ENCODE peak calls at places on chromosomes 1 and 21, in six cellular contexts. One of them, this sample, is unnamed.

GRCh38 chr1:226569879-226570547 is 21.4 kb downstream of the STUM start:
- DNase-seq in progenitor cell of endocrine pancreas: peak
- DNase-seq in Caco-2: peak
- DNase-seq in stomach: no peak
- DNase-seq in K562: peak
- DNase-seq in fibroblast of pulmonary artery: no peak
- DNase-seq in this sample: no peak

GRCh38 chr1:10048601-10049000 is 15.8 kb downstream of the UBE4B start:
- DNase-seq in Caco-2: no peak
- DNase-seq in progenitor cell of endocrine pancreas: no peak
- DNase-seq in stomach: no peak
- DNase-seq in K562: no peak
- DNase-seq in fibroblast of pulmonary artery: no peak
- DNase-seq in this sample: no peak

GRCh38 chr1:27360159-27361043 is 6.4 kb downstream of the MAP3K6 start:
- DNase-seq in Caco-2: no peak
- DNase-seq in progenitor cell of endocrine pancreas: no peak
- DNase-seq in stomach: no peak
- DNase-seq in K562: peak
- DNase-seq in fibroblast of pulmonary artery: no peak
- DNase-seq in this sample: no peak

GRCh38 chr1:182430263-182431068 is 19.5 kb upstream of the RGSL1 start:
- DNase-seq in stomach: no peak
- DNase-seq in K562: peak
- DNase-seq in fibroblast of pulmonary artery: peak
- DNase-seq in progenitor cell of endocrine pancreas: no peak
- DNase-seq in Caco-2: no peak
- DNase-seq in this sample: no peak

GRCh38 chr1:35443768-35444518 is 113.3 kb downstream of the KIAA0319L start:
- DNase-seq in K562: peak
- DNase-seq in fibroblast of pulmonary artery: peak
- DNase-seq in progenitor cell of endocrine pancreas: no peak
- DNase-seq in stomach: no peak
- DNase-seq in Caco-2: no peak
- DNase-seq in this sample: no peak

GRCh38 chr1:59107516-59107915 is 189.4 kb upstream of the FGGY start:
- DNase-seq in stomach: peak
- DNase-seq in progenitor cell of endocrine pancreas: no peak
- DNase-seq in fibroblast of pulmonary artery: no peak
- DNase-seq in Caco-2: no peak
- DNase-seq in K562: no peak
- DNase-seq in this sample: no peak

GRCh38 chr1:44862829-44863406 is 19.9 kb upstream of the PTCH2 start:
- DNase-seq in stomach: no peak
- DNase-seq in fibroblast of pulmonary artery: peak
- DNase-seq in Caco-2: no peak
- DNase-seq in progenitor cell of endocrine pancreas: no peak
- DNase-seq in K562: peak
- DNase-seq in this sample: no peak

GRCh38 chr1:65412984-65413375 is 7.5 kb upstream of the LEPR start:
- DNase-seq in stomach: no peak
- DNase-seq in fibroblast of pulmonary artery: no peak
- DNase-seq in K562: no peak
- DNase-seq in progenitor cell of endocrine pancreas: no peak
- DNase-seq in Caco-2: no peak
- DNase-seq in this sample: no peak

GRCh38 chr1:116429821-116430374 is 56.9 kb downstream of the ATP1A1 start:
- DNase-seq in Caco-2: no peak
- DNase-seq in fibroblast of pulmonary artery: no peak
- DNase-seq in stomach: no peak
- DNase-seq in progenitor cell of endocrine pancreas: no peak
- DNase-seq in K562: peak
- DNase-seq in this sample: no peak

GRCh38 chr1:33456302-33456886 is 16.1 kb upstream of the ZSCAN20 start:
- DNase-seq in fibroblast of pulmonary artery: no peak
- DNase-seq in progenitor cell of endocrine pancreas: no peak
- DNase-seq in Caco-2: no peak
- DNase-seq in stomach: no peak
- DNase-seq in K562: peak
- DNase-seq in this sample: no peak

GRCh38 chr1:36657826-36658225 is 175.1 kb upstream of the CSF3R start:
- DNase-seq in K562: no peak
- DNase-seq in stomach: no peak
- DNase-seq in progenitor cell of endocrine pancreas: no peak
- DNase-seq in fibroblast of pulmonary artery: no peak
- DNase-seq in Caco-2: no peak
- DNase-seq in this sample: no peak

GRCh38 chr21:45228171-45228641 is 59.5 kb downstream of the POFUT2 start:
- DNase-seq in Caco-2: no peak
- DNase-seq in stomach: no peak
- DNase-seq in K562: no peak
- DNase-seq in progenitor cell of endocrine pancreas: no peak
- DNase-seq in fibroblast of pulmonary artery: peak
- DNase-seq in this sample: no peak

GRCh38 chr1:52590275-52590674 is 11.9 kb upstream of the GPX7 start:
- DNase-seq in fibroblast of pulmonary artery: no peak
- DNase-seq in progenitor cell of endocrine pancreas: no peak
- DNase-seq in K562: no peak
- DNase-seq in stomach: no peak
- DNase-seq in Caco-2: no peak
- DNase-seq in this sample: no peak

GRCh38 chr1:100834779-100835645 is 59.6 kb downstream of the EXTL2 start:
- DNase-seq in fibroblast of pulmonary artery: peak
- DNase-seq in K562: peak
- DNase-seq in Caco-2: no peak
- DNase-seq in stomach: no peak
- DNase-seq in progenitor cell of endocrine pancreas: no peak
- DNase-seq in this sample: no peak

GRCh38 chr1:210724768-210725167 is 396.1 kb downstream of the HHAT start:
- DNase-seq in progenitor cell of endocrine pancreas: no peak
- DNase-seq in fibroblast of pulmonary artery: no peak
- DNase-seq in stomach: no peak
- DNase-seq in K562: no peak
- DNase-seq in Caco-2: no peak
- DNase-seq in this sample: no peak

GRCh38 chr1:65894738-65895605 is 102.3 kb downstream of the PDE4B start:
- DNase-seq in K562: no peak
- DNase-seq in fibroblast of pulmonary artery: no peak
- DNase-seq in progenitor cell of endocrine pancreas: no peak
- DNase-seq in stomach: no peak
- DNase-seq in Caco-2: no peak
- DNase-seq in this sample: no peak

GRCh38 chr1:157240495-157241184 is 102.4 kb upstream of the ETV3 start:
- DNase-seq in Caco-2: peak
- DNase-seq in fibroblast of pulmonary artery: no peak
- DNase-seq in K562: no peak
- DNase-seq in stomach: peak
- DNase-seq in progenitor cell of endocrine pancreas: peak
- DNase-seq in this sample: no peak

GRCh38 chr1:108779455-108779854 is 33.0 kb downstream of the STXBP3 start:
- DNase-seq in progenitor cell of endocrine pancreas: no peak
- DNase-seq in fibroblast of pulmonary artery: no peak
- DNase-seq in K562: no peak
- DNase-seq in Caco-2: no peak
- DNase-seq in stomach: no peak
- DNase-seq in this sample: no peak

GRCh38 chr1:44688760-44689446 is 14.4 kb downstream of the ARMH1 start:
- DNase-seq in fibroblast of pulmonary artery: no peak
- DNase-seq in Caco-2: no peak
- DNase-seq in progenitor cell of endocrine pancreas: no peak
- DNase-seq in K562: no peak
- DNase-seq in stomach: no peak
- DNase-seq in this sample: no peak

GRCh38 chr1:89356658-89357400 is 7.0 kb upstream of the GBP6 start:
- DNase-seq in stomach: no peak
- DNase-seq in Caco-2: peak
- DNase-seq in progenitor cell of endocrine pancreas: no peak
- DNase-seq in fibroblast of pulmonary artery: peak
- DNase-seq in K562: no peak
- DNase-seq in this sample: no peak

DNA sequence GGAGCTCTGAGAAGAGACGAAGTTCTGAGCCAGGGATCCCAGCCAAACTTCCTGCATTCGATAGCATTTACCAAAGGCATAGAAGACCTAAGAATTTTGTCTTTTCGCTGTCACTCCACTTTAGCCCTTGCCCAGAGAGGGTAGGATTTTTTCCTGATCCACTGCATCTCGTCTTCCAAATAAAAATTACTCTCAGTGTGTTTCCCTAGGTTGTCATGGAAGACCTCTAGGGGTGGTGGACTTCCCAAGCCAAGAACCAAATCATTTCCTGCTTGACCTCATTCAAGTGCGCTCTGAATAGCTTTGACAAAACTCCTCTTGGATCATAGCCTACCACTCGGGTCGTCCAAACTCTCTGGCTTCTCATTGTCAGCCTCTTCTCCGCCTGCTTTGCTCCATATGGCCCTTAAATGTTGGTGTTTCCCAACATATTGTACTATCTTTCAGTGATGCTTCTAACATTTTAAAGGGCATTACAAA is 444 bp upstream of the C1orf52 start:
- DNase-seq in Caco-2: no peak
- DNase-seq in K562: no peak
- DNase-seq in fibroblast of pulmonary artery: peak
- DNase-seq in stomach: no peak
- DNase-seq in progenitor cell of endocrine pancreas: no peak
- DNase-seq in this sample: no peak
- TF ChIP-seq CTCF in Caco-2: no peak
- TF ChIP-seq CTCF in K562: no peak
- TF ChIP-seq CTCF in fibroblast of pulmonary artery: no peak
- TF ChIP-seq CTCF in stomach: no peak
- TF ChIP-seq CTCF in progenitor cell of endocrine pancreas: no peak
- TF ChIP-seq CTCF in this sample: no peak

DNA sequence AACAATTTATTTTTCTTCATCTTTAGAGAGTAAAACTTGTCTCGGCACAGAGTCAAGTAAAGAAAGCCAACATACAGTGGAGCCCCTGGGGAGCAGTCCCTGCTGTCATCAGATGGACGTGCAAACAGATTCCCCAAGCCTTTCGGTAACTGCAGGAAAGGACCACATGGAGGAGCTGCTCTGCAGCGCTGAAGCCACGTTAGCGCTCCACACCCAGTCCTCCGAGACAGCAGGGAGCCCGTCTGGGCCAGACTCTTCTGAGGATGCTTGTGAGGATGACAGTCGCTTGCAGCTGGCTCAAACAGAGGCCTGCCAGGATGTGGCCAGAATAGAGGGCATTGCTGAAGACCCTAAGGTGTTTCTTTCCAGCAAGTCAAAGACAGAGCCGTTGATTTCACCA is 77.1 kb upstream of the SCCPDH start:
- DNase-seq in stomach: no peak
- DNase-seq in Caco-2: peak
- DNase-seq in progenitor cell of endocrine pancreas: peak
- DNase-seq in fibroblast of pulmonary artery: peak
- DNase-seq in K562: peak
- DNase-seq in this sample: no peak
- TF ChIP-seq CTCF in stomach: no peak
- TF ChIP-seq CTCF in Caco-2: peak
- TF ChIP-seq CTCF in progenitor cell of endocrine pancreas: peak
- TF ChIP-seq CTCF in fibroblast of pulmonary artery: peak
- TF ChIP-seq CTCF in K562: peak
- TF ChIP-seq CTCF in this sample: peak

DNA sequence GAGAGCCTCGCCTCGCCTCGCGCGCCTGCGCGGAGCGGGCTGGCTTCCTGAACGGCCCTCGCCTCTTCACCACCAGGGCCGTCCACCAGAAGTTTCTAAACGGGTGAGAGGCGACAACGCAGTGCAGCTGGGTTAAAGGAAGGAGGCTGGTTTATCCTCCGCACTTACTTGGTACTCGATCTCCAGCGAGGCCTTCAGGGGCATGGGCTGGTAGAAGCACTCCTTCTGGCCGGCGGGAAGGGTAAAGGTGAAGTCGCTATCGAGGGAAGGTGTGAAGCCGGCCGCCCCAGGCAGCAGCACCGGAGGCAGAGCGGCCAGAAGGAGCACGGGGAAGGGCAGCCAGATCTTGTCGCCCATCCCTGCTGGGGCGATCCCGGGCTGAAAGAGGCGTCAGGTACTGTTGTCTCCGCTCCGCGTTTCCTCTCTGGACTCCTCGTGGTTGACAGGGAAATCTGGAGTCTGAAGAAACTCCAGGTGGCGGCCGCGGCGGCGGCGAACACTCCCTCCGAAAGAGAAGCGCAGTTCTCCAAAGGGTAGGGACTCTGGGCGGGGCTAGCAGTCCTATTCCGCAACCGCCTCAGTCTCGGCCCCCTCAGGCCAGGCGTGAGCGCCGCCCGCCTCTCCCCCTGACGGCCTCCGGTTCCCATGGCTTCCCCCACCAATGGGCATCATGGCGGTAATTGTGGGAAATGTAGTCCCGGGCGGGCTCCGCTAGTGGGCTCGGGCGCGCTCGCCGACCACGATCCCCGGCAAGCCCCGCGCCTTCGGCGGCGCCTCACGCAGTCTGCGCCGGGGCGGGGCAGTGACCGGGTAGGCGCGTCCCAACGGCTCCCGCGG is at the start of gene TMED5:
- DNase-seq in fibroblast of pulmonary artery: peak
- DNase-seq in stomach: peak
- DNase-seq in progenitor cell of endocrine pancreas: peak
- DNase-seq in Caco-2: peak
- DNase-seq in K562: peak
- DNase-seq in this sample: peak
- TF ChIP-seq CTCF in fibroblast of pulmonary artery: no peak
- TF ChIP-seq CTCF in stomach: peak
- TF ChIP-seq CTCF in progenitor cell of endocrine pancreas: peak
- TF ChIP-seq CTCF in Caco-2: no peak
- TF ChIP-seq CTCF in K562: peak
- TF ChIP-seq CTCF in this sample: peak

GRCh38 chr1:150487763-150488115 is 520 bp downstream of the TARS2 start:
- DNase-seq in K562: no peak
- DNase-seq in stomach: no peak
- DNase-seq in fibroblast of pulmonary artery: no peak
- DNase-seq in Caco-2: no peak
- DNase-seq in progenitor cell of endocrine pancreas: no peak
- DNase-seq in this sample: no peak

GRCh38 chr1:150484431-150484830 is 2.8 kb upstream of the TARS2 start:
- DNase-seq in K562: no peak
- DNase-seq in fibroblast of pulmonary artery: no peak
- DNase-seq in stomach: no peak
- DNase-seq in progenitor cell of endocrine pancreas: no peak
- DNase-seq in Caco-2: no peak
- DNase-seq in this sample: no peak

GRCh38 chr1:150479927-150480352 is 7.3 kb upstream of the TARS2 start:
- DNase-seq in fibroblast of pulmonary artery: no peak
- DNase-seq in K562: no peak
- DNase-seq in progenitor cell of endocrine pancreas: no peak
- DNase-seq in Caco-2: no peak
- DNase-seq in stomach: no peak
- DNase-seq in this sample: no peak

GRCh38 chr1:150486966-150487762 is at the start of gene TARS2:
- DNase-seq in stomach: peak
- DNase-seq in progenitor cell of endocrine pancreas: peak
- DNase-seq in K562: peak
- DNase-seq in fibroblast of pulmonary artery: peak
- DNase-seq in Caco-2: peak
- DNase-seq in this sample: peak

DNA sequence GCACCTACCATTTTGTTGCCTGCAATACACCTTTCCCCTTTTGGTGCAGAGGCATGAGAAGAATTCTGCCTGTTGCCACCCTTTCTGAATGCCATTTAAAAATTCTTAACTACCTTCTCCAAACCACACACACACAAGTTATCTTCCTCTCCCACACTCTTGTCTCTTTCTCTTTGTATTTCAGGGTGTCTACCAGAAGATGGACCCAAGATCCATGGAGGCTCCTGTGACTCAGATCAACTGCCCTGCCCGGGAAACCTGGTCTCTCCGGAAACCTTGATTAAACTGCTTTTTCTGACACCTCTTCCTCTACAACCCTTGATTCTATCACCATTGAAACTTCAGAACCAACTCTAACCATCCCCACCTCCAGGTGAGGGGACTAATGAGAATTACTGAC is 2.4 kb upstream of the TARS2 start:
- DNase-seq in fibroblast of pulmonary artery: peak
- DNase-seq in K562: peak
- DNase-seq in progenitor cell of endocrine pancreas: no peak
- DNase-seq in Caco-2: no peak
- DNase-seq in stomach: no peak
- DNase-seq in this sample: no peak
- TF ChIP-seq CTCF in fibroblast of pulmonary artery: peak
- TF ChIP-seq CTCF in K562: peak
- TF ChIP-seq CTCF in progenitor cell of endocrine pancreas: no peak
- TF ChIP-seq CTCF in Caco-2: peak
- TF ChIP-seq CTCF in stomach: no peak
- TF ChIP-seq CTCF in this sample: no peak

This sample was measured in type B pancreatic cell.